ENCODE peak calls at places on chromosomes 3 and 15, in eight cellular contexts. O, X, L, H, T, E, F and Y are unnamed samples.

GRCh38 chr3:58591496-58592133 is 14.4 kb upstream of the FAM107A start:
- DNase-seq in F (no peak), E (no peak), T (no peak), H (no peak), X (no peak), O (no peak), L (no peak), Y (no peak)

GRCh38 chr3:16885948-16886683 is 1.4 kb downstream of the PLCL2 start:
- DNase-seq in H (no peak), O (peak), L (no peak), T (no peak), E (peak), X (no peak), F (no peak), Y (no peak)

GRCh38 chr3:179735321-179735720 is 82.5 kb downstream of the USP13 start:
- DNase-seq in F (no peak), O (no peak), L (no peak), X (no peak), T (no peak), E (no peak), H (no peak), Y (no peak)

GRCh38 chr3:69659180-69659915 is 79.9 kb upstream of the MITF start:
- DNase-seq in H (no peak), F (no peak), O (no peak), E (no peak), L (no peak), X (no peak), T (no peak), Y (no peak)

GRCh38 chr3:57787867-57788623 is 31.9 kb downstream of the SLMAP start:
- DNase-seq in X (no peak), O (peak), H (no peak), E (no peak), F (no peak), L (no peak), T (no peak), Y (no peak)

GRCh38 chr15:25508369-25509002 is 69.7 kb upstream of the UBE3A start:
- DNase-seq in O (peak), F (no peak), E (peak), T (no peak), X (no peak), L (no peak), H (no peak), Y (no peak)

GRCh38 chr3:70857926-70858325 is 545.5 kb upstream of the MDFIC2 start:
- DNase-seq in X (no peak), T (no peak), H (no peak), E (no peak), O (peak), L (no peak), F (no peak), Y (no peak)

GRCh38 chr3:99895706-99896441 is 78.2 kb downstream of the CMSS1 start:
- DNase-seq in X (no peak), T (no peak), L (no peak), O (peak), H (no peak), F (no peak), E (no peak), Y (no peak)

GRCh38 chr15:68775671-68776476 is 44.8 kb downstream of the ANP32A start:
- DNase-seq in T (no peak), H (peak), O (peak), F (no peak), E (peak), L (no peak), X (no peak), Y (no peak)

GRCh38 chr15:45120081-45120972 is 6.2 kb downstream of the DUOXA2 start:
- DNase-seq in O (no peak), L (peak), H (no peak), T (no peak), F (no peak), X (no peak), E (no peak), Y (no peak)

GRCh38 chr3:71724584-71725278 is 471 bp downstream of the EIF4E3 start:
- DNase-seq in H (peak), F (no peak), L (peak), T (no peak), X (peak), E (peak), O (no peak), Y (no peak)

GRCh38 chr3:184315506-184315867 is 1.1 kb downstream of the EIF4G1 start:
- DNase-seq in O (no peak), H (no peak), T (no peak), E (no peak), L (no peak), F (no peak), X (no peak), Y (no peak)

GRCh38 chr3:27521179-27521871 is 37.1 kb upstream of the SLC4A7 start:
- DNase-seq in E (no peak), O (peak), H (peak), T (no peak), X (no peak), F (no peak), L (no peak), Y (no peak)

GRCh38 chr3:154164387-154164786 is 43.2 kb downstream of the ARHGEF26 start:
- DNase-seq in E (no peak), F (no peak), T (no peak), O (no peak), H (no peak), L (no peak), X (no peak), Y (no peak)

GRCh38 chr3:30688776-30689175 is 82.4 kb downstream of the TGFBR2 start:
- DNase-seq in H (no peak), O (no peak), F (no peak), X (no peak), L (no peak), E (peak), T (no peak), Y (no peak)

GRCh38 chr15:62125763-62126162 is 39.3 kb downstream of the C2CD4B start:
- DNase-seq in O (peak), H (no peak), L (no peak), T (no peak), E (no peak), X (no peak), F (no peak), Y (no peak)